ENCODE peak calls at places on chromosomes 5 and 9, in seven cellular contexts. One of them, this sample, is unnamed.

GRCh38 chr9:133737071-133737773 is 930 bp downstream of the SARDH start:
- DNase-seq in ovary: no peak
- DNase-seq in Calu3: no peak
- DNase-seq in AG04450: no peak
- DNase-seq in cardiac fibroblast: no peak
- DNase-seq in SJSA1: no peak
- DNase-seq in AML-193: no peak
- DNase-seq in this sample: no peak

GRCh38 chr5:54829686-54830085 is 155.7 kb downstream of the ESM1 start:
- DNase-seq in AG04450: no peak
- DNase-seq in SJSA1: no peak
- DNase-seq in Calu3: no peak
- DNase-seq in cardiac fibroblast: no peak
- DNase-seq in AML-193: no peak
- DNase-seq in ovary: no peak
- DNase-seq in this sample: no peak

GRCh38 chr5:92909545-92909962 is 671.5 kb downstream of the NR2F1-AS1 start:
- DNase-seq in ovary: no peak
- DNase-seq in cardiac fibroblast: peak; percentile 33
- DNase-seq in AML-193: no peak
- DNase-seq in SJSA1: peak; percentile 19
- DNase-seq in AG04450: no peak
- DNase-seq in Calu3: peak; percentile 28
- DNase-seq in this sample: peak; percentile 41

GRCh38 chr9:35910613-35911488 is 1.6 kb downstream of the SPAAR start:
- DNase-seq in Calu3: peak; percentile 63
- DNase-seq in cardiac fibroblast: peak; percentile 79
- DNase-seq in SJSA1: peak; percentile 23
- DNase-seq in ovary: no peak
- DNase-seq in AG04450: no peak
- DNase-seq in AML-193: peak; percentile 31
- DNase-seq in this sample: peak; percentile 58

GRCh38 chr5:149265559-149265958 is 6.1 kb upstream of the AFAP1L1 start:
- DNase-seq in Calu3: peak; percentile 45
- DNase-seq in ovary: no peak
- DNase-seq in cardiac fibroblast: peak; percentile 81
- DNase-seq in AG04450: no peak
- DNase-seq in AML-193: peak; percentile 37
- DNase-seq in SJSA1: peak; percentile 43
- DNase-seq in this sample: no peak

GRCh38 chr5:77167695-77168111 is 42.8 kb upstream of the PDE8B start:
- DNase-seq in AG04450: peak; percentile 72
- DNase-seq in cardiac fibroblast: peak; percentile 75
- DNase-seq in AML-193: no peak
- DNase-seq in SJSA1: peak; percentile 83
- DNase-seq in ovary: peak; percentile 24
- DNase-seq in Calu3: no peak
- DNase-seq in this sample: no peak

GRCh38 chr5:155402927-155403645 is 389.5 kb downstream of the KIF4B start:
- DNase-seq in ovary: no peak
- DNase-seq in cardiac fibroblast: no peak
- DNase-seq in SJSA1: no peak
- DNase-seq in Calu3: no peak
- DNase-seq in AG04450: no peak
- DNase-seq in AML-193: no peak
- DNase-seq in this sample: no peak

GRCh38 chr5:140556438-140556837 is 835 bp downstream of the SRA1 start:
- DNase-seq in ovary: no peak
- DNase-seq in SJSA1: peak; percentile 43
- DNase-seq in AML-193: peak; percentile 48
- DNase-seq in cardiac fibroblast: peak; percentile 51
- DNase-seq in Calu3: no peak
- DNase-seq in AG04450: no peak
- DNase-seq in this sample: no peak